ENCODE peak calls at places on chromosomes 5 and 9, in eight cellular contexts. W, B, V, O, C, M, P and Y are unnamed samples.

GRCh38 chr9:7332780-7333179 is 466.8 kb downstream of the DMAC1 start:
- DNase-seq in W (no peak), B (no peak), V (no peak), O (no peak), C (no peak), M (no peak), P (no peak), Y (no peak)

GRCh38 chr5:142466195-142466951 is 141.6 kb upstream of the SPRY4 start:
- DNase-seq in W (no peak), B (peak; percentile 30), V (no peak), O (no peak), C (no peak), M (peak; percentile 38), P (no peak), Y (no peak)

GRCh38 chr9:127846451-127847154 is 7.9 kb downstream of the ENG start:
- DNase-seq in W (peak; percentile 52), B (peak; percentile 30), V (no peak), O (no peak), C (no peak), M (no peak), P (no peak), Y (no peak)

GRCh38 chr5:38148021-38148625 is 110.2 kb upstream of the EGFLAM start:
- DNase-seq in W (no peak), B (no peak), V (no peak), O (no peak), C (no peak), M (no peak), P (no peak), Y (no peak)

GRCh38 chr9:87844471-87844870 is 38.2 kb upstream of the SPATA31E1 start:
- DNase-seq in W (no peak), B (peak; percentile 66), V (no peak), O (no peak), C (no peak), M (no peak), P (no peak), Y (no peak)

GRCh38 chr9:124390812-124391658 is 24.2 kb downstream of the PSMB7 start:
- DNase-seq in W (no peak), B (peak; percentile 23), V (no peak), O (peak; percentile 71), C (peak; percentile 36), M (no peak), P (no peak), Y (no peak)

GRCh38 chr5:112604741-112605390 is 132.8 kb upstream of the APC start:
- DNase-seq in W (no peak), B (peak; percentile 4), V (peak; percentile 5), O (no peak), C (no peak), M (no peak), P (no peak), Y (peak; percentile 11)

GRCh38 chr5:12679731-12680130 is 775.5 kb upstream of the CTNND2 start:
- DNase-seq in W (no peak), B (no peak), V (no peak), O (no peak), C (no peak), M (no peak), P (no peak), Y (no peak)

GRCh38 chr5:146962801-146963355 is 84.3 kb upstream of the PPP2R2B start:
- DNase-seq in W (no peak), B (peak; percentile 71), V (no peak), O (no peak), C (peak; percentile 27), M (no peak), P (no peak), Y (no peak)

GRCh38 chr9:38423939-38424843 is at the start of gene IGFBPL1:
- DNase-seq in W (no peak), B (peak; percentile 16), V (peak; percentile 60), O (peak; percentile 79), C (peak; percentile 86), M (peak; percentile 19), P (no peak), Y (peak; percentile 79)

GRCh38 chr5:153671653-153672346 is 181.3 kb downstream of the GRIA1 start:
- DNase-seq in W (no peak), B (no peak), V (no peak), O (no peak), C (no peak), M (no peak), P (no peak), Y (no peak)

GRCh38 chr5:55497712-55498111 is 37.1 kb downstream of the PLPP1 start:
- DNase-seq in W (no peak), B (no peak), V (no peak), O (no peak), C (no peak), M (no peak), P (no peak), Y (no peak)

GRCh38 chr9:113538131-113538530 is 74.6 kb downstream of the RGS3 start:
- DNase-seq in W (no peak), B (no peak), V (no peak), O (no peak), C (no peak), M (no peak), P (no peak), Y (no peak)

GRCh38 chr9:2686884-2687283 is 30.4 kb upstream of the KCNV2 start:
- DNase-seq in W (no peak), B (no peak), V (no peak), O (no peak), C (no peak), M (no peak), P (no peak), Y (no peak)

GRCh38 chr5:33969572-33970452 is 14.7 kb downstream of the SLC45A2 start:
- DNase-seq in W (no peak), B (peak; percentile 87), V (no peak), O (peak; percentile 58), C (peak; percentile 87), M (no peak), P (no peak), Y (peak; percentile 63)

GRCh38 chr9:90007516-90008430 is 403.0 kb downstream of the GADD45G start:
- DNase-seq in W (no peak), B (peak; percentile 79), V (no peak), O (no peak), C (peak; percentile 80), M (no peak), P (no peak), Y (no peak)

GRCh38 chr9:124271660-124272059 is 13.9 kb downstream of the NEK6 start:
- DNase-seq in W (no peak), B (no peak), V (no peak), O (no peak), C (no peak), M (no peak), P (no peak), Y (peak; percentile 67)